ENCODE peak calls at places on chromosomes 5 and 9, in seven cellular contexts. D, K, Z, H, U, T and R are unnamed samples.

GRCh38 chr5:181223041-181223728 is at the start of gene TRIM41:
- DNase-seq in D (peak; percentile 98), K (peak; percentile 100), Z (peak; percentile 96), H (peak; percentile 97), U (peak; percentile 99), T (peak; percentile 99), R (peak; percentile 100)

GRCh38 chr9:113564804-113565237 is 101.3 kb downstream of the RGS3 start:
- DNase-seq in D (no peak), K (peak; percentile 87), Z (no peak), H (peak; percentile 74), U (peak; percentile 78), T (peak; percentile 82), R (no peak)

GRCh38 chr9:77961541-77961940 is 70.1 kb downstream of the GNAQ start:
- DNase-seq in D (peak; percentile 86), K (no peak), Z (no peak), H (no peak), U (no peak), T (no peak), R (no peak)

GRCh38 chr9:120710110-120710981 is 3.9 kb downstream of the MEGF9 start:
- DNase-seq in D (peak; percentile 35), K (no peak), Z (peak; percentile 52), H (no peak), U (peak; percentile 23), T (no peak), R (no peak)

GRCh38 chr5:173474881-173475287 is 141.6 kb downstream of the BOD1 start:
- DNase-seq in D (no peak), K (no peak), Z (no peak), H (no peak), U (no peak), T (no peak), R (no peak)

GRCh38 chr5:89457411-89458329 is 574.7 kb upstream of the MEF2C start:
- DNase-seq in D (peak; percentile 53), K (peak; percentile 69), Z (peak; percentile 86), H (no peak), U (no peak), T (no peak), R (no peak)

GRCh38 chr9:123816817-123817472 is 113.0 kb downstream of the DENND1A start:
- DNase-seq in D (peak; percentile 89), K (no peak), Z (no peak), H (no peak), U (no peak), T (no peak), R (no peak)

GRCh38 chr5:167639213-167639612 is 652.2 kb upstream of the WWC1 start:
- DNase-seq in D (no peak), K (no peak), Z (no peak), H (no peak), U (no peak), T (no peak), R (no peak)

GRCh38 chr9:4290427-4290837 is 9.4 kb downstream of the GLIS3 start:
- DNase-seq in D (no peak), K (no peak), Z (no peak), H (no peak), U (no peak), T (no peak), R (no peak)

GRCh38 chr9:114096866-114097612 is 2.1 kb downstream of the KIF12 start:
- DNase-seq in D (no peak), K (no peak), Z (no peak), H (no peak), U (no peak), T (no peak), R (peak; percentile 36)

GRCh38 chr5:113546711-113547159 is 33.2 kb downstream of the YTHDC2 start:
- DNase-seq in D (peak; percentile 21), K (no peak), Z (no peak), H (no peak), U (no peak), T (no peak), R (no peak)

GRCh38 chr5:40991168-40991980 is 79.8 kb downstream of the MROH2B start:
- DNase-seq in D (peak; percentile 90), K (peak; percentile 87), Z (no peak), H (peak; percentile 52), U (no peak), T (peak; percentile 30), R (no peak)

GRCh38 chr5:165196961-165197360 is 1691.5 kb downstream of the MAT2B start:
- DNase-seq in D (no peak), K (no peak), Z (no peak), H (no peak), U (no peak), T (no peak), R (no peak)

GRCh38 chr9:81664638-81665513 is 24.5 kb downstream of the TLE1 start:
- DNase-seq in D (no peak), K (no peak), Z (no peak), H (no peak), U (no peak), T (no peak), R (no peak)

GRCh38 chr5:55303238-55303690 is 4.2 kb downstream of the DHX29 start:
- DNase-seq in D (peak; percentile 92), K (no peak), Z (no peak), H (no peak), U (no peak), T (no peak), R (no peak)

GRCh38 chr9:127910613-127911205 is 6.1 kb downstream of the ST6GALNAC4 start:
- DNase-seq in D (peak; percentile 50), K (no peak), Z (no peak), H (no peak), U (peak; percentile 36), T (peak; percentile 47), R (no peak)
- TF ChIP-seq POLR2AphosphoS5 in D (no peak), K (no peak), Z (no peak), H (no peak), U (no peak), T (no peak), R (no peak)

GRCh38 chr5:93342563-93343061 is 238.4 kb downstream of the NR2F1-AS1 start:
- DNase-seq in D (no peak), K (no peak), Z (no peak), H (no peak), U (no peak), T (no peak), R (no peak)
- H3K4me3 ChIP-seq in D (no peak overlapping the region), K (no peak overlapping the region), Z (no peak overlapping the region), H (no peak overlapping the region), U (no peak overlapping the region), T (no peak overlapping the region), R (no peak overlapping the region)

GRCh38 chr5:150293091-150293941 is 3.7 kb upstream of the CAMK2A start:
- DNase-seq in D (no peak), K (peak; percentile 53), Z (no peak), H (no peak), U (no peak), T (no peak), R (no peak)

GRCh38 chr5:150286820-150287219 is 2.8 kb downstream of the CAMK2A start:
- DNase-seq in D (no peak), K (no peak), Z (peak; percentile 35), H (no peak), U (peak; percentile 83), T (no peak), R (no peak)

GRCh38 chr5:150288361-150288760 is 1.2 kb downstream of the CAMK2A start:
- DNase-seq in D (no peak), K (no peak), Z (no peak), H (no peak), U (no peak), T (no peak), R (no peak)

GRCh38 chr5:150291388-150292385 is 2.1 kb upstream of the CAMK2A start:
- DNase-seq in D (no peak), K (peak; percentile 47), Z (no peak), H (no peak), U (no peak), T (no peak), R (no peak)

GRCh38 chr5:150289551-150290390 is at the start of gene CAMK2A:
- DNase-seq in D (no peak), K (no peak), Z (no peak), H (no peak), U (peak; percentile 86), T (no peak), R (no peak)
- TF ChIP-seq POLR2AphosphoS5 in D (no peak), K (no peak), Z (no peak), H (no peak), U (no peak), T (no peak), R (no peak)

GRCh38 chr5:3913264-3913663 is 317.6 kb downstream of the IRX1 start:
- DNase-seq in D (no peak), K (no peak), Z (no peak), H (no peak), U (no peak), T (no peak), R (no peak)
- H3K4me3 ChIP-seq in D (no peak overlapping the region), K (no peak overlapping the region), Z (no peak overlapping the region), H (no peak overlapping the region), U (no peak overlapping the region), T (no peak overlapping the region), R (no peak overlapping the region)

DNA sequence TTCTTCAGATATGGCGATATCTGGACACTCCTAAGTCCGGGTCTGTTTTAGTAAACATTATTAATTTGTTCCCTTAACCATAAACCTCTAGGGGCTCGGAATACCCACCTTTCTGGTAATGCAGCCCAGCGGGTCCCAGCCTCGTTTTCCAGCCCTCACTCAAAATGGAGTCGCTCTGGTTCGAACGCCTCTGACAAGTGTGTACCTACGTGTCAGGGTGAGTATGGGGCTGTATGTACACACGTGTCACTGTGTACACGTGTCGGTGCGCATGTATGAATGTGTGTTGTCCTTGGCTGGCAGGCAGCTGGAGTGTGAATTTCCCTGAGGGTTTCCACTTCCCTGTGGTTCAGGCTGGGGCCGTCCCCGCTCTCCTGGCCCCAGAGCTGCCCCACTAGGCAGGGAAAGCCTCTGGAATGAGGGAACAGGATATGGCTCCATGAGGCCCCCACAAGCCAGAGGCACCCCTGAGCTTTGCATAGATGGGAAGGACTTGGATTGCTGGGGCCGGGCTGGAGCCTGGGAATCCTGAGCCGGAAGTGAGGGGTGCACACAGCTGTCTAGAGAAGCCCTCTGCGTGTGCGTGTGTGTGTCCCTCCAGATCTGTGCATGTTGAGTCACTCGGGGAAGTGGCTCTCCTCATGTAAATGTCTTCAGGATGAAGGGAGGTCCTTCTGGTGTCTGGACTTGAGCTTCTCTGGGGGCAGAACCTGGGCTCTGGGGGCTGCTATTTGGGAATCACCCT is 160.8 kb upstream of the IER5L start:
- DNase-seq in D (no peak), K (no peak), Z (no peak), H (peak; percentile 83), U (no peak), T (no peak), R (no peak)
- TF ChIP-seq POLR2AphosphoS5 in D (no peak), K (no peak), Z (no peak), H (peak; percentile 44), U (no peak), T (no peak), R (no peak)

DNA sequence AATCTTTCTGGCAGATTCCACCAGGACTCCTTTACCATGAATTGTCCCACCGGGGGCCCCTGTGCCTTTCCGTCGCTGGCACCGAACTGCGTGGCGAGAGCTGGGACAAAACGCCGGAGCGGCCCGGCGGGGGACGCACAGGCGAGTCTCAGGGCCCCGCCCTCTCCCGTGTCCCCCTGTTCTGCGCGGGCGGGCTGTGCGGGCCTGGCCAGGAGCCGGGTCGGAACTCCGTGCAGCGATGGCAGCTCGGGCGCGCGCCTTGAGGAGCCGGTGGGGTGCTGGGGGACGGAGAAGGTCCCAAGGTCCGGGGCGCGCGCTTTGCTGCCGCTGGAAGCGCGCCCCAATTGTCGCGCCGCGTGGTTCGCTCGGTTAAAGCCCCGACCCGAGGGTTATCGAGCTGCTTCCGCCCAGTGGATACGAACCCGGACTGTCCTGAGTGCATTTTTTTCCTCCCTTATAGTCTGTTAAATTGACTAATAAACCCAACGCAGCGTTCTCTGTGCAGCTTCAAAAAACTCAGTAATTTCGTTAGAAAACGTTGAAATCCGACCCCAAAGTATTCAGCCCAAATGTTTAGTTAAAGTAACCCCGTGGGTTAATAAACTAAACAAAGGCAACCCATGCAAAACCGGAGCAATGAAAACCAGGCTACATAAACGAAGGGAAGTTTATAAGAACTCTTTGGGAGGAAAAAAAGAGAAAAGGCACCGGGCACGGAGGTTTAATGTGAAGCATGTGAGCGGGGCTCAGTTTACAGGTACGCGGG is 125.4 kb downstream of the TMEM174 start:
- DNase-seq in D (no peak), K (no peak), Z (no peak), H (no peak), U (peak; percentile 50), T (no peak), R (no peak)
- H3K4me3 ChIP-seq in D (no peak overlapping the region), K (peak overlapping the region; percentile 9), Z (no peak overlapping the region), H (peak overlapping the region; percentile 31), U (peak overlapping the region; percentile 55), T (no peak overlapping the region), R (peak overlapping the region; percentile 38)